ENCODE peak calls at places on chromosomes 11 and 22, in six cellular contexts. S, H, Y, Z, B and R are unnamed samples.
A peak's percentile ranks its signal among the peaks of the same experiment; 100 is the strongest.

GRCh38 chr22:47281126-47282106 is 519.0 kb downstream of the TBC1D22A start:
- DNase-seq in Y (no peak), B (no peak), Z (no peak), H (no peak), S (no peak), R (no peak)

GRCh38 chr11:6647282-6647679 is 8.3 kb downstream of the DCHS1 start:
- DNase-seq in Z (no peak), B (no peak), S (no peak), H (peak; percentile 62), Y (peak; percentile 29), R (no peak)

GRCh38 chr11:56331861-56332491 is 13.9 kb upstream of the OR8K1 start:
- DNase-seq in Z (no peak), Y (no peak), S (no peak), B (no peak), H (no peak), R (no peak)

GRCh38 chr22:22417495-22418162 is 90.9 kb downstream of the ZNF280B start:
- DNase-seq in Z (no peak), H (no peak), S (no peak), B (no peak), Y (no peak), R (no peak)

GRCh38 chr11:84558085-84558905 is 1068.8 kb downstream of the DLG2 start:
- DNase-seq in B (no peak), S (no peak), Y (peak; percentile 34), H (no peak), Z (no peak), R (no peak)

GRCh38 chr11:17164361-17165246 is 43.2 kb downstream of the PIK3C2A start:
- DNase-seq in Z (no peak), S (no peak), Y (no peak), B (peak; percentile 25), H (no peak), R (no peak)

GRCh38 chr11:43746670-43747069 is 66.1 kb downstream of the HSD17B12 start:
- DNase-seq in Z (no peak), Y (no peak), S (no peak), H (no peak), B (no peak), R (no peak)

GRCh38 chr11:8807544-8808225 is 103.3 kb upstream of the AKIP1 start:
- DNase-seq in Z (no peak), H (peak; percentile 69), B (peak; percentile 61), S (no peak), Y (no peak), R (no peak)

GRCh38 chr22:23498811-23499798 is 81.0 kb downstream of the IGLL1 start:
- DNase-seq in B (no peak), H (no peak), Y (no peak), S (peak; percentile 48), Z (no peak), R (no peak)

GRCh38 chr22:41682033-41682807 is 6.4 kb downstream of the SNU13 start:
- DNase-seq in Y (peak; percentile 83), Z (peak; percentile 93), H (peak; percentile 86), B (peak; percentile 84), S (peak; percentile 92), R (no peak)

GRCh38 chr11:68655806-68656205 is 28.5 kb upstream of the GAL start:
- DNase-seq in Y (no peak), Z (no peak), B (no peak), S (no peak), H (no peak), R (no peak)

GRCh38 chr11:127789887-127790286 is 789.3 kb upstream of the KIRREL3 start:
- DNase-seq in S (no peak), Z (no peak), Y (peak; percentile 0), H (no peak), B (no peak), R (no peak)

GRCh38 chr11:107743161-107743560 is 31.3 kb upstream of the SLN start:
- DNase-seq in Y (no peak), Z (no peak), H (no peak), B (no peak), S (no peak), R (no peak)

GRCh38 chr11:23021287-23021863 is 161.1 kb upstream of the CCDC179 start:
- DNase-seq in Z (no peak), B (no peak), Y (peak; percentile 31), S (no peak), H (no peak), R (no peak)

GRCh38 chr11:128582496-128583366 is 4.6 kb downstream of the ETS1 start:
- DNase-seq in Y (peak; percentile 98), Z (no peak), S (no peak), H (peak; percentile 38), B (no peak), R (no peak)

GRCh38 chr22:28773461-28773867 is 969 bp downstream of the CCDC117 start:
- DNase-seq in Z (no peak), H (no peak), Y (no peak), B (no peak), S (no peak), R (no peak)

GRCh38 chr22:44521326-44521725 is 23.3 kb upstream of the RTL6 start:
- DNase-seq in Y (no peak), Z (peak; percentile 66), H (no peak), B (no peak), S (no peak), R (no peak)

GRCh38 chr22:44369241-44369652 is 56.5 kb upstream of the SHISAL1 start:
- DNase-seq in Y (no peak), Z (no peak), S (peak; percentile 53), B (no peak), H (no peak), R (no peak)

GRCh38 chr11:91660036-91660435 is 564.6 kb upstream of the FAT3 start:
- DNase-seq in H (no peak), Z (no peak), S (no peak), Y (no peak), B (no peak), R (no peak)

GRCh38 chr22:46737976-46738641 is at the start of gene CERK:
- DNase-seq in Z (peak; percentile 94), Y (no peak), S (peak; percentile 85), B (peak; percentile 75), H (peak; percentile 80), R (no peak)

GRCh38 chr11:65627202-65627601 is 10.7 kb upstream of the SIPA1 start:
- DNase-seq in H (no peak), B (no peak), S (no peak), Y (no peak), Z (no peak), R (no peak)

GRCh38 chr11:65623177-65623576 is 7.6 kb downstream of the PCNX3 start:
- DNase-seq in Z (no peak), S (no peak), B (no peak), H (no peak), Y (no peak), R (no peak)

GRCh38 chr11:65623852-65624616 is 8.5 kb downstream of the PCNX3 start:
- DNase-seq in Z (no peak), H (no peak), S (no peak), Y (no peak), B (no peak), R (no peak)

GRCh38 chr11:65624931-65625627 is 9.5 kb downstream of the PCNX3 start:
- DNase-seq in H (no peak), S (no peak), Y (no peak), B (no peak), Z (no peak), R (no peak)

DNA sequence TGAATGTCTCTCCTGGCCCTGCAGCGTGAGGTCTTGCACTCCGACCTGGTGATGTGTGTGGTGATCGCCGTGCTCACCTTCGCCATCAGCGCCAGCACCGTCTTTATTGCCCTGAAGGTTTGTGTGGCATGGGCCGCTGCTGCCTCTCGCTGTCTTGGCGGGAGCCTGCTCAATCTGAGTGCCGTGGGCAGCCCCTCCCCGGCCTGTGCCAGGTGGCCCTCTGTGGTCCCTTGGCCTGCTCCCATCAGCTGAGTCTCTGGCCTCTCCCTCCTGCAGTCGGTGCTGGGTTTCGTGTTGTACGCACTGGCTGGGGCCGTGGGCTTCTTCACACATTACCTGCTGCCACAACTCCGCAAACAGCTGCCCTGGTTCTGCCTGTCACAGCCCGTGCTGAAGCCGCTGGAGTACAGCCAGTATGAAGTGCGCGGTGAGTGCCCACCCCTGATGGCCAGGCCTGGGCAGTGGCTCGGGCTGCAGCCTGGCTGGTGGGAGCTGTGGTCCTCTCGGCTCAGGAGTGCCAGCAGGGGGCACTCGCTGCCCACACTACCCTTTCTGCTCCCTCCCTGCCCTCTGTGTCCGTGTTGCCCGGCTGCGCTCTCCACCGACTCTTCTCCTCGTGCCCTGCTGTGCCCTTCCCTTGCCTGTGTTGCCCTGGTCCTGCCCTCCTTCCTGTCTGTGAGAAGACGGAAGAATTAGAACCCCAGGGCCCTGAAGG is 10.2 kb downstream of the PCNX3 start:
- DNase-seq in Y (no peak), S (peak; percentile 83), Z (no peak), B (peak; percentile 57), H (peak; percentile 52), R (no peak)
- H3K36me3 ChIP-seq in Y (peaks cover 88% of the 10 kb centered on the region), S (peaks cover 86% of the 10 kb centered on the region), Z (peaks cover 99% of the 10 kb centered on the region), B (peaks cover 95% of the 10 kb centered on the region), H (no peaks in the 10 kb centered on the region), R (peaks cover 77% of the 10 kb centered on the region)

GRCh38 chr22:35375031-35375430 is 5.9 kb upstream of the HMOX1 start:
- DNase-seq in S (no peak), Z (no peak), Y (no peak), H (no peak), B (no peak), R (no peak)
- H3K36me3 ChIP-seq in S (no peaks in the 10 kb centered on the region), Z (no peaks in the 10 kb centered on the region), Y (no peaks in the 10 kb centered on the region), H (no peaks in the 10 kb centered on the region), B (no peaks in the 10 kb centered on the region), R (no peaks in the 10 kb centered on the region)

GRCh38 chr11:66343176-66343575 is 1.7 kb downstream of the BRMS1 start:
- DNase-seq in S (peak; percentile 3), B (no peak), Z (no peak), H (no peak), Y (no peak), R (no peak)

GRCh38 chr11:66339163-66339675 is 3.0 kb upstream of the RIN1 start:
- DNase-seq in H (no peak), Y (no peak), B (peak; percentile 10), S (peak; percentile 39), Z (no peak), R (no peak)

GRCh38 chr11:66339686-66340483 is 3.7 kb upstream of the RIN1 start:
- DNase-seq in H (no peak), Y (no peak), S (peak; percentile 48), B (peak; percentile 13), Z (no peak), R (no peak)

GRCh38 chr11:66340596-66341501 is 4.1 kb downstream of the BRMS1 start:
- DNase-seq in S (peak; percentile 57), B (peak; percentile 12), Z (no peak), Y (no peak), H (no peak), R (no peak)

DNA sequence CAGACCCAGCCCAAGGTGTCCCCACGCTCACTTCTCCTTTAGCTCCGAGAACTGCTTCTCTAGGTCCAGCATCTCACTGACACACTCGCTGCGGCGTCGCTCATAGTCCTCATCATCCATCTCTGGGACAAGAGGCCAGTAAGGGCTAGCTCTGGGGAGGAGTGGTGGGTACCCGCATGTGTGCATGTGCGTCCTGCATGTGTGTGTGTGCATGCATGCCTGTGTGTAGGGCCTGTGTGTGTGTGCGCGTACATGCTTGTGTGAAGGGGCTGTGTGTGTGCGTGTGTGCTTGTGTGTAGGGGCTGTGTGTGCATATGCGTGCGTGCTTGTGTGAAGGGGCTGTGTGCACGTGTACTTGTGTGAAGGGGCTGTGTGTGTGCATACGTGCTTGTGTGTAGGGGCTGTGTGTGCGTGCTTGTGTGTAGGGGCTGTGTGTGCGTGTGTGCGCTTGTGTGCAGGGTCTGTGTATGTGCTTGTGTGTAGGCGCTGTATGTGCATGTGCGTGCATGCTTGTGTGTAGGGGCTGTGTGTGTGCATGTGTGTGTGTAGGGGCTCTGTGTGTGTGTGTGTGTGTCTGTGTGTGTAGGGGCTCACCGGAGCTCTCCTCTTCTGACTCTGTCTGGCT is 3.3 kb downstream of the BRMS1 start:
- DNase-seq in S (peak; percentile 46), B (peak; percentile 9), Y (no peak), Z (no peak), H (no peak), R (no peak)
- H3K36me3 ChIP-seq in S (peaks cover 35% of the 10 kb centered on the region), B (peaks cover 36% of the 10 kb centered on the region), Y (peaks cover 26% of the 10 kb centered on the region), Z (peaks cover 56% of the 10 kb centered on the region), H (no peaks in the 10 kb centered on the region), R (no peaks in the 10 kb centered on the region)

GRCh38 chr22:35756722-35757121 is 39.0 kb downstream of the APOL5 start:
- DNase-seq in Z (no peak), Y (no peak), H (no peak), B (no peak), S (no peak), R (no peak)
- H3K36me3 ChIP-seq in Z (peaks cover 57% of the 10 kb centered on the region), Y (peaks cover 36% of the 10 kb centered on the region), H (no peaks in the 10 kb centered on the region), B (peaks cover 53% of the 10 kb centered on the region), S (peaks cover 45% of the 10 kb centered on the region), R (no peaks in the 10 kb centered on the region)